ENCODE peak calls at places on chromosomes 4 and X, in four cellular contexts. G is left cardiac atrium, S is NCI-H446 treated with DMSO at 0.1 percent for 48 hours, D is mesendoderm. O is an unnamed sample.

GRCh38 chr4:87865960-87866598 is 33.3 kb downstream of the MEPE start:
- DNase-seq in G (no peak), S (no peak), D (peak), O (no peak)

GRCh38 chrX:41095962-41096955 is 11.0 kb downstream of the USP9X start:
- DNase-seq in G (no peak), S (no peak), D (no peak), O (no peak)

GRCh38 chrX:47751670-47752069 is 85.0 kb upstream of the ZNF81 start:
- DNase-seq in G (peak), S (no peak), D (peak), O (peak)

GRCh38 chr4:92387459-92388069 is 83.8 kb downstream of the GRID2 start:
- DNase-seq in G (no peak), S (peak), D (peak), O (peak)

GRCh38 chr4:140222175-140222574 is 68.2 kb upstream of the MAML3 start:
- DNase-seq in G (no peak), S (no peak), D (no peak), O (no peak)

GRCh38 chr4:94843222-94843621 is 85.5 kb downstream of the BMPR1B start:
- DNase-seq in G (no peak), S (no peak), D (no peak), O (peak)

GRCh38 chr4:138182838-138183426 is 59.2 kb downstream of the SLC7A11 start:
- DNase-seq in G (no peak), S (peak), D (peak), O (peak)

GRCh38 chr4:154958621-154959358 is 177.7 kb downstream of the RBM46 start:
- DNase-seq in G (peak), S (no peak), D (no peak), O (no peak)

GRCh38 chr4:56786955-56787354 is 34.5 kb downstream of the SPINK2 start:
- DNase-seq in G (peak), S (no peak), D (no peak), O (peak)

GRCh38 chrX:132480581-132481203 is 8.1 kb downstream of the MBNL3 start:
- DNase-seq in G (no peak), S (no peak), D (peak), O (peak)

GRCh38 chrX:151543706-151544105 is 19.8 kb upstream of the PASD1 start:
- DNase-seq in G (no peak), S (no peak), D (no peak), O (peak)

GRCh38 chrX:41561045-41561444 is 113.9 kb downstream of the NYX start:
- DNase-seq in G (no peak), S (no peak), D (peak), O (peak)

GRCh38 chr4:154807042-154807630 is 26.1 kb downstream of the RBM46 start:
- DNase-seq in G (no peak), S (peak), D (peak), O (peak)

GRCh38 chr4:185134176-185134869 is 8.7 kb upstream of the SLC25A4 start:
- DNase-seq in G (no peak), S (no peak), D (peak), O (peak)

GRCh38 chrX:141176586-141177451 is at the start of gene LDOC1:
- DNase-seq in G (peak), S (no peak), D (peak), O (peak)

GRCh38 chrX:15336023-15336413 is 695 bp upstream of the PIGA start:
- DNase-seq in G (no peak), S (no peak), D (peak), O (peak)

GRCh38 chr4:82678046-82678445 is 116.3 kb upstream of the TMEM150C start:
- DNase-seq in G (no peak), S (no peak), D (no peak), O (no peak)

GRCh38 chr4:139144911-139145551 is 32.0 kb downstream of the ELF2 start:
- DNase-seq in G (no peak), S (no peak), D (peak), O (peak)

GRCh38 chr4:110196206-110196870 is 2.1 kb downstream of the ELOVL6 start:
- DNase-seq in G (peak), S (peak), D (peak), O (peak)

GRCh38 chr4:39324897-39325613 is 41.1 kb downstream of the RFC1 start:
- DNase-seq in G (no peak), S (no peak), D (no peak), O (no peak)

GRCh38 chr4:182339246-182339645 is 96.0 kb downstream of the TENM3 start:
- DNase-seq in G (no peak), S (no peak), D (peak), O (no peak)

GRCh38 chr4:17153572-17153971 is 255.1 kb upstream of the LDB2 start:
- DNase-seq in G (no peak), S (no peak), D (peak), O (no peak)

GRCh38 chrX:71953946-71954345 is 43.3 kb downstream of the NHSL2 start:
- DNase-seq in G (no peak), S (no peak), D (no peak), O (no peak)

GRCh38 chr4:80592950-80593349 is 257.4 kb downstream of the CFAP299 start:
- DNase-seq in G (no peak), S (no peak), D (peak), O (peak)

O was measured in NCI-H69.